ENCODE peak calls at places on chromosomes 16 and 17, in seven cellular contexts. One of them, this sample, is unnamed.

GRCh38 chr17:83122834-83123233 is 43.4 kb downstream of the METRNL start:
- DNase-seq in upper lobe of right lung: no peak
- DNase-seq in activated T-cell treated with anti-CD3 and anti-CD28 coated beads, Interleukin-2, amount 50 U/mL, for 72 hours: no peak
- DNase-seq in NAMALWA: no peak
- DNase-seq in memory B cell: no peak
- DNase-seq in posterior cingulate gyrus: no peak
- DNase-seq in progenitor cell of endocrine pancreas: no peak
- DNase-seq in this sample: no peak

GRCh38 chr17:6461792-6462524 is 17.7 kb downstream of the PIMREG start:
- DNase-seq in upper lobe of right lung: no peak
- DNase-seq in memory B cell: no peak
- DNase-seq in activated T-cell treated with anti-CD3 and anti-CD28 coated beads, Interleukin-2, amount 50 U/mL, for 72 hours: peak
- DNase-seq in posterior cingulate gyrus: no peak
- DNase-seq in NAMALWA: no peak
- DNase-seq in progenitor cell of endocrine pancreas: no peak
- DNase-seq in this sample: no peak

GRCh38 chr17:42706732-42707131 is 24.4 kb downstream of the CNTNAP1 start:
- DNase-seq in posterior cingulate gyrus: no peak
- DNase-seq in progenitor cell of endocrine pancreas: no peak
- DNase-seq in NAMALWA: no peak
- DNase-seq in upper lobe of right lung: no peak
- DNase-seq in activated T-cell treated with anti-CD3 and anti-CD28 coated beads, Interleukin-2, amount 50 U/mL, for 72 hours: peak
- DNase-seq in memory B cell: no peak
- DNase-seq in this sample: no peak

GRCh38 chr16:49338867-49339266 is 34.7 kb upstream of the C16orf78 start:
- DNase-seq in upper lobe of right lung: no peak
- DNase-seq in memory B cell: no peak
- DNase-seq in NAMALWA: no peak
- DNase-seq in posterior cingulate gyrus: no peak
- DNase-seq in progenitor cell of endocrine pancreas: no peak
- DNase-seq in activated T-cell treated with anti-CD3 and anti-CD28 coated beads, Interleukin-2, amount 50 U/mL, for 72 hours: no peak
- DNase-seq in this sample: no peak

GRCh38 chr16:81583893-81584705 is 139.5 kb downstream of the CMIP start:
- DNase-seq in upper lobe of right lung: peak
- DNase-seq in progenitor cell of endocrine pancreas: no peak
- DNase-seq in posterior cingulate gyrus: no peak
- DNase-seq in activated T-cell treated with anti-CD3 and anti-CD28 coated beads, Interleukin-2, amount 50 U/mL, for 72 hours: no peak
- DNase-seq in NAMALWA: no peak
- DNase-seq in memory B cell: no peak
- DNase-seq in this sample: no peak

GRCh38 chr17:73189417-73190099 is 3.3 kb upstream of the COG1 start:
- DNase-seq in upper lobe of right lung: no peak
- DNase-seq in activated T-cell treated with anti-CD3 and anti-CD28 coated beads, Interleukin-2, amount 50 U/mL, for 72 hours: no peak
- DNase-seq in posterior cingulate gyrus: peak
- DNase-seq in progenitor cell of endocrine pancreas: no peak
- DNase-seq in NAMALWA: peak
- DNase-seq in memory B cell: no peak
- DNase-seq in this sample: peak

GRCh38 chr17:40547079-40547784 is 18.0 kb downstream of the CCR7 start:
- DNase-seq in memory B cell: peak
- DNase-seq in upper lobe of right lung: peak
- DNase-seq in NAMALWA: peak
- DNase-seq in activated T-cell treated with anti-CD3 and anti-CD28 coated beads, Interleukin-2, amount 50 U/mL, for 72 hours: peak
- DNase-seq in posterior cingulate gyrus: no peak
- DNase-seq in progenitor cell of endocrine pancreas: no peak
- DNase-seq in this sample: peak

GRCh38 chr16:1610841-1611653 is 825 bp downstream of the IFT140 start:
- DNase-seq in activated T-cell treated with anti-CD3 and anti-CD28 coated beads, Interleukin-2, amount 50 U/mL, for 72 hours: peak
- DNase-seq in memory B cell: no peak
- DNase-seq in NAMALWA: peak
- DNase-seq in posterior cingulate gyrus: no peak
- DNase-seq in progenitor cell of endocrine pancreas: peak
- DNase-seq in upper lobe of right lung: no peak
- DNase-seq in this sample: no peak

GRCh38 chr17:19311421-19312215 is 50.9 kb downstream of the B9D1 start:
- DNase-seq in upper lobe of right lung: no peak
- DNase-seq in memory B cell: no peak
- DNase-seq in posterior cingulate gyrus: no peak
- DNase-seq in NAMALWA: no peak
- DNase-seq in progenitor cell of endocrine pancreas: no peak
- DNase-seq in activated T-cell treated with anti-CD3 and anti-CD28 coated beads, Interleukin-2, amount 50 U/mL, for 72 hours: no peak
- DNase-seq in this sample: no peak

GRCh38 chr17:74928786-74929185 is 4.7 kb downstream of the OTOP2 start:
- DNase-seq in progenitor cell of endocrine pancreas: no peak
- DNase-seq in posterior cingulate gyrus: no peak
- DNase-seq in upper lobe of right lung: no peak
- DNase-seq in NAMALWA: no peak
- DNase-seq in memory B cell: no peak
- DNase-seq in activated T-cell treated with anti-CD3 and anti-CD28 coated beads, Interleukin-2, amount 50 U/mL, for 72 hours: no peak
- DNase-seq in this sample: no peak

GRCh38 chr17:75827291-75828050 is 16.7 kb downstream of the UNC13D start:
- DNase-seq in memory B cell: peak
- DNase-seq in posterior cingulate gyrus: peak
- DNase-seq in activated T-cell treated with anti-CD3 and anti-CD28 coated beads, Interleukin-2, amount 50 U/mL, for 72 hours: peak
- DNase-seq in progenitor cell of endocrine pancreas: peak
- DNase-seq in upper lobe of right lung: no peak
- DNase-seq in NAMALWA: peak
- DNase-seq in this sample: peak

GRCh38 chr16:316741-317464 is 33.9 kb downstream of the PDIA2 start:
- DNase-seq in memory B cell: no peak
- DNase-seq in upper lobe of right lung: no peak
- DNase-seq in posterior cingulate gyrus: no peak
- DNase-seq in progenitor cell of endocrine pancreas: no peak
- DNase-seq in NAMALWA: no peak
- DNase-seq in activated T-cell treated with anti-CD3 and anti-CD28 coated beads, Interleukin-2, amount 50 U/mL, for 72 hours: no peak
- DNase-seq in this sample: no peak